ENCODE peak calls at places on chromosomes 4 and X, in six cellular contexts. One of them, this sample, is unnamed.
A peak's percentile ranks its signal among the peaks of the same experiment; 100 is the strongest.

GRCh38 chrX:40094041-40094899 is 3.5 kb downstream of the BCOR start:
- DNase-seq in HCT116: no peak
- DNase-seq in GM12878: no peak
- DNase-seq in HepG2: no peak
- DNase-seq in SK-N-SH: peak; percentile 65
- DNase-seq in K562: no peak
- DNase-seq in this sample: no peak

GRCh38 chr4:17810260-17811077 is at the start of the genes DCAF16 and NCAPG:
- DNase-seq in HCT116: peak; percentile 98
- DNase-seq in GM12878: peak; percentile 98
- DNase-seq in HepG2: peak; percentile 98
- DNase-seq in SK-N-SH: peak; percentile 96
- DNase-seq in K562: peak; percentile 96
- DNase-seq in this sample: peak; percentile 76

GRCh38 chr4:76977731-76978350 is 28.3 kb downstream of the SEPTIN11 start:
- DNase-seq in HCT116: no peak
- DNase-seq in GM12878: no peak
- DNase-seq in HepG2: no peak
- DNase-seq in SK-N-SH: no peak
- DNase-seq in K562: no peak
- DNase-seq in this sample: no peak

GRCh38 chrX:41827886-41828285 is 95.5 kb downstream of the CASK start:
- DNase-seq in HCT116: no peak
- DNase-seq in GM12878: no peak
- DNase-seq in HepG2: no peak
- DNase-seq in SK-N-SH: no peak
- DNase-seq in K562: no peak
- DNase-seq in this sample: no peak

GRCh38 chr4:100762738-100763137 is 244.9 kb upstream of the EMCN start:
- DNase-seq in HCT116: no peak
- DNase-seq in GM12878: no peak
- DNase-seq in HepG2: no peak
- DNase-seq in SK-N-SH: no peak
- DNase-seq in K562: no peak
- DNase-seq in this sample: no peak

GRCh38 chr4:150236626-150237025 is 158.4 kb downstream of the DCLK2 start:
- DNase-seq in HCT116: no peak
- DNase-seq in GM12878: no peak
- DNase-seq in HepG2: no peak
- DNase-seq in SK-N-SH: no peak
- DNase-seq in K562: no peak
- DNase-seq in this sample: no peak

GRCh38 chrX:88135735-88136134 is 611.3 kb upstream of the CPXCR1 start:
- DNase-seq in HCT116: no peak
- DNase-seq in GM12878: no peak
- DNase-seq in HepG2: peak; percentile 1
- DNase-seq in SK-N-SH: no peak
- DNase-seq in K562: no peak
- DNase-seq in this sample: no peak

GRCh38 chrX:39645059-39645895 is 452.5 kb downstream of the BCOR start:
- DNase-seq in HCT116: no peak
- DNase-seq in GM12878: no peak
- DNase-seq in HepG2: no peak
- DNase-seq in SK-N-SH: no peak
- DNase-seq in K562: peak; percentile 20
- DNase-seq in this sample: no peak

GRCh38 chrX:20267924-20268701 is 1.4 kb upstream of the RPS6KA3 start:
- DNase-seq in HCT116: no peak
- DNase-seq in GM12878: no peak
- DNase-seq in HepG2: no peak
- DNase-seq in SK-N-SH: peak; percentile 56
- DNase-seq in K562: peak; percentile 7
- DNase-seq in this sample: no peak

GRCh38 chrX:96650023-96650422 is 34.6 kb upstream of the DIAPH2 start:
- DNase-seq in HCT116: no peak
- DNase-seq in GM12878: no peak
- DNase-seq in HepG2: no peak
- DNase-seq in SK-N-SH: no peak
- DNase-seq in K562: no peak
- DNase-seq in this sample: no peak

GRCh38 chr4:147786031-147786430 is 54.1 kb downstream of the ARHGAP10 start:
- DNase-seq in HCT116: no peak
- DNase-seq in GM12878: no peak
- DNase-seq in HepG2: no peak
- DNase-seq in SK-N-SH: no peak
- DNase-seq in K562: no peak
- DNase-seq in this sample: no peak

GRCh38 chr4:150828159-150828558 is 186.9 kb downstream of the LRBA start:
- DNase-seq in HCT116: no peak
- DNase-seq in GM12878: peak; percentile 77
- DNase-seq in HepG2: no peak
- DNase-seq in SK-N-SH: no peak
- DNase-seq in K562: no peak
- DNase-seq in this sample: no peak

GRCh38 chrX:29935455-29935854 is 279.9 kb upstream of the MAGEB2 start:
- DNase-seq in HCT116: no peak
- DNase-seq in GM12878: no peak
- DNase-seq in HepG2: no peak
- DNase-seq in SK-N-SH: no peak
- DNase-seq in K562: no peak
- DNase-seq in this sample: no peak

GRCh38 chrX:39613997-39614679 is 483.6 kb downstream of the BCOR start:
- DNase-seq in HCT116: no peak
- DNase-seq in GM12878: peak; percentile 46
- DNase-seq in HepG2: no peak
- DNase-seq in SK-N-SH: peak; percentile 59
- DNase-seq in K562: no peak
- DNase-seq in this sample: peak; percentile 6

GRCh38 chr4:148182230-148182928 is 259.8 kb downstream of the NR3C2 start:
- DNase-seq in HCT116: no peak
- DNase-seq in GM12878: no peak
- DNase-seq in HepG2: no peak
- DNase-seq in SK-N-SH: no peak
- DNase-seq in K562: no peak
- DNase-seq in this sample: no peak

GRCh38 chr4:86496094-86497060 is 97.7 kb upstream of the PTPN13 start:
- DNase-seq in HCT116: peak; percentile 35
- DNase-seq in GM12878: no peak
- DNase-seq in HepG2: no peak
- DNase-seq in SK-N-SH: peak; percentile 52
- DNase-seq in K562: peak; percentile 51
- DNase-seq in this sample: peak; percentile 37

GRCh38 chr4:128600410-128600809 is 209.1 kb upstream of the JADE1 start:
- DNase-seq in HCT116: no peak
- DNase-seq in GM12878: no peak
- DNase-seq in HepG2: peak; percentile 33
- DNase-seq in SK-N-SH: no peak
- DNase-seq in K562: no peak
- DNase-seq in this sample: no peak

GRCh38 chr4:21801661-21802355 is 146.8 kb downstream of the KCNIP4 start:
- DNase-seq in HCT116: no peak
- DNase-seq in GM12878: no peak
- DNase-seq in HepG2: no peak
- DNase-seq in SK-N-SH: no peak
- DNase-seq in K562: no peak
- DNase-seq in this sample: no peak

GRCh38 chrX:16445166-16445752 is 204.7 kb upstream of the S100G start:
- DNase-seq in HCT116: peak; percentile 22
- DNase-seq in GM12878: no peak
- DNase-seq in HepG2: peak; percentile 1
- DNase-seq in SK-N-SH: peak; percentile 41
- DNase-seq in K562: peak; percentile 29
- DNase-seq in this sample: peak; percentile 78

DNA sequence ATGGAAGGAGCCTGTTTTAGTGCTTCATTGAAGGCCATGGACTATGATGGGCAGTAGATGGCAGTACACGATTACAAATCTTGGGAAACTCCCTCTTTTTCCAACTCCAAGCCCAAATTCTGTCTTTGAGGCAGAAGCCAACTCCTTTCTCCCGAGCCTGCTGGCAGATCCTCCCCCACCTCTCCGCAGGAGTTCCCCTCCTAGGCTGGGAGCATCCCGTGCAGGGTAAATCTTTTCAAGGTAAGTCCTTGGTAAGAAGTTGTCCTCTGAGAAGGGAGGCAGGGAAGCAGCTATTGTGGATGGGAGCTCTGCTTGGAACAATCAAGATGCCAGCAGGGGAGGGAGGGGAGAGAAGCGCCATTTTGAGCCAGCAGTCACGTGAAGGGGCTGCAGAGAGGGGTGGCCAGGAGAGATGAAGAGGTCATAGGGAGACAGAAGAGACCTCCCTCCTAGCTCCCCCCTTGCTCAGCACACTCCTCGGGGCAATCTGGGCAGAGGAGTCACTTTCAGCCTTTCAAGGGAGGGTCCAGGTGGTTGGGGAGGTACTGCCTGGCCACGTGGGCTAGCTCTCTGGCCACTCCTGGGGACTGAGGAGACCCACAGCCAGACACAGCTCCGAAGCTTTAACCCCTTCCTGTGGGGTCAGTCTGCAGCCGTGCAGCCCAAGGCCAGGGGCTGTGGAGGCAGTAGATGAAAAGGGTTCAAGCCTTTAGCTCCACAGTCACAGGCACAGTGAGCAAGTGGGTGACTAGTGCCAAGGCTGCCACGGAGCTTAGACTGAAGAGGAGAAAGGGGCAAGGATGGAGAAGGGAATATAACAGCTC is 9.6 kb downstream of the CC2D2A start:
- DNase-seq in HCT116: peak; percentile 82
- DNase-seq in GM12878: no peak
- DNase-seq in HepG2: peak; percentile 77
- DNase-seq in SK-N-SH: peak; percentile 74
- DNase-seq in K562: peak; percentile 52
- DNase-seq in this sample: peak; percentile 81
- TF ChIP-seq JUND in HCT116: no peak
- TF ChIP-seq JUND in GM12878: no peak
- TF ChIP-seq JUND in HepG2: no peak
- TF ChIP-seq JUND in SK-N-SH: no peak
- TF ChIP-seq JUND in K562: no peak
- TF ChIP-seq JUND in this sample: no peak

DNA sequence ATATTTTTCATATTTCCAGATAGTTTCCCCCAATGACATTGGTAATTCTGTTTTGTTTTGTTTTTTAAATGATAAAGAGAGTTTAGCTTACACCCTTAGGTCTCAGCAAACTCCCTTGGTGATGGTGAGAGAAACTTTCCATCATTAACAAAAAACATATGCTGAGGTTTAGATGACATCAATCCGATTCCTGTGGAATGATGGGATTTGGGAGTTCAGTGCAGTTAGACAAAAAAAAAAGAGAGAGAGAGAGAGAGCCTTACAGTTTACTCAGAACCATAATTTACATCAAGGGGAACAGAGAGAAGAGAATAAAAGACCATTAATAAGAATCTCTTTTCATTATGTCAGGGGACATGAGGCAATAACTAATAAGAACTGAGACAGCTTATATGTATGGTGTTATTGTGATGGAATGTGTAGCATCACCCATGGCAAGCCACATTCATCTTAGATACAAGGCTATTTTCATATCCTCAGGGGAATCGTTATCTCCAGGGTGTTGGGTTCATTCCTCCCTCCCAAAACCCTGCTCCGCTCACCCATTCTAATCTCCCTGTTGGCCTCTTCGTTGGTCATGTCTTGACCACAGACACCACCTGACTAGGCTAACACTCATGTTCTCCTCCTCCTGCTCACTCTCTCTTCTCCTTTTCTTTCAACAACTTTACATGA is 175.7 kb upstream of the MXRA5 start:
- DNase-seq in HCT116: no peak
- DNase-seq in GM12878: no peak
- DNase-seq in HepG2: no peak
- DNase-seq in SK-N-SH: no peak
- DNase-seq in K562: no peak
- DNase-seq in this sample: no peak
- TF ChIP-seq JUND in HCT116: no peak
- TF ChIP-seq JUND in GM12878: no peak
- TF ChIP-seq JUND in HepG2: no peak
- TF ChIP-seq JUND in SK-N-SH: no peak
- TF ChIP-seq JUND in K562: no peak
- TF ChIP-seq JUND in this sample: no peak

GRCh38 chr4:176084769-176085168 is 19.1 kb downstream of the WDR17 start:
- DNase-seq in HCT116: no peak
- DNase-seq in GM12878: no peak
- DNase-seq in HepG2: no peak
- DNase-seq in SK-N-SH: no peak
- DNase-seq in K562: no peak
- DNase-seq in this sample: no peak

GRCh38 chr4:176090115-176090514 is 24.5 kb downstream of the WDR17 start:
- DNase-seq in HCT116: no peak
- DNase-seq in GM12878: no peak
- DNase-seq in HepG2: no peak
- DNase-seq in SK-N-SH: no peak
- DNase-seq in K562: no peak
- DNase-seq in this sample: no peak
- TF ChIP-seq JUND in HCT116: no peak
- TF ChIP-seq JUND in GM12878: no peak
- TF ChIP-seq JUND in HepG2: no peak
- TF ChIP-seq JUND in SK-N-SH: no peak
- TF ChIP-seq JUND in K562: no peak
- TF ChIP-seq JUND in this sample: no peak

GRCh38 chr4:6322067-6322760 is 52.6 kb downstream of the WFS1 start:
- DNase-seq in HCT116: no peak
- DNase-seq in GM12878: no peak
- DNase-seq in HepG2: no peak
- DNase-seq in SK-N-SH: no peak
- DNase-seq in K562: no peak
- DNase-seq in this sample: no peak

GRCh38 chr4:6321361-6321760 is 51.7 kb downstream of the WFS1 start:
- DNase-seq in HCT116: no peak
- DNase-seq in GM12878: no peak
- DNase-seq in HepG2: peak; percentile 74
- DNase-seq in SK-N-SH: no peak
- DNase-seq in K562: no peak
- DNase-seq in this sample: no peak

GRCh38 chr4:6324999-6325790 is 55.5 kb downstream of the WFS1 start:
- DNase-seq in HCT116: no peak
- DNase-seq in GM12878: no peak
- DNase-seq in HepG2: no peak
- DNase-seq in SK-N-SH: no peak
- DNase-seq in K562: no peak
- DNase-seq in this sample: no peak

GRCh38 chr4:6324461-6324998 is 54.9 kb downstream of the WFS1 start:
- DNase-seq in HCT116: no peak
- DNase-seq in GM12878: no peak
- DNase-seq in HepG2: no peak
- DNase-seq in SK-N-SH: no peak
- DNase-seq in K562: no peak
- DNase-seq in this sample: no peak

GRCh38 chr4:6322761-6323566 is 53.3 kb downstream of the WFS1 start:
- DNase-seq in HCT116: no peak
- DNase-seq in GM12878: peak; percentile 23
- DNase-seq in HepG2: peak; percentile 94
- DNase-seq in SK-N-SH: no peak
- DNase-seq in K562: no peak
- DNase-seq in this sample: no peak
- TF ChIP-seq JUND in HCT116: no peak
- TF ChIP-seq JUND in GM12878: no peak
- TF ChIP-seq JUND in HepG2: no peak
- TF ChIP-seq JUND in SK-N-SH: no peak
- TF ChIP-seq JUND in K562: no peak
- TF ChIP-seq JUND in this sample: no peak